ENCODE peak calls at places on chromosomes 13 and 19, in seven cellular contexts. R is testis, P is uterus, Q is left ventricle myocardium inferior, D is mesenchymal stem cell, S is thoracic aorta, C is fibroblast of lung. O is an unnamed sample.

GRCh38 chr13:30415430-30416030 is 6.8 kb upstream of the UBE2L5 start:
- DNase-seq in R (no peak), P (no peak), Q (no peak), D (no peak), S (no peak), C (peak), O (no peak)

GRCh38 chr13:52955505-52955904 is 73.1 kb upstream of the OLFM4 start:
- DNase-seq in R (no peak), P (no peak), Q (no peak), D (no peak), S (no peak), C (no peak), O (no peak)

GRCh38 chr19:34556500-34556899 is 74.9 kb downstream of the WTIP start:
- DNase-seq in R (peak), P (no peak), Q (no peak), D (no peak), S (no peak), C (no peak), O (no peak)

GRCh38 chr13:60645552-60646138 is 248.6 kb downstream of the TDRD3 start:
- DNase-seq in R (no peak), P (no peak), Q (no peak), D (no peak), S (no peak), C (no peak), O (no peak)

GRCh38 chr19:51354742-51355148 is 11.4 kb downstream of the ETFB start:
- DNase-seq in R (peak), P (no peak), Q (no peak), D (peak), S (no peak), C (peak), O (no peak)

GRCh38 chr19:43777163-43777700 is 3.5 kb downstream of the KCNN4 start:
- DNase-seq in R (no peak), P (no peak), Q (no peak), D (peak), S (no peak), C (peak), O (no peak)

GRCh38 chr19:9353011-9353410 is 9.8 kb upstream of the ZNF177 start:
- DNase-seq in R (no peak), P (no peak), Q (no peak), D (no peak), S (no peak), C (no peak), O (no peak)

GRCh38 chr13:33076451-33076992 is 60.3 kb downstream of the KL start:
- DNase-seq in R (no peak), P (no peak), Q (no peak), D (no peak), S (no peak), C (no peak), O (no peak)

GRCh38 chr19:42595550-42596172 is 937 bp upstream of the CEACAM8 start:
- DNase-seq in R (no peak), P (no peak), Q (no peak), D (no peak), S (no peak), C (no peak), O (no peak)

GRCh38 chr19:46639356-46640061 is 3.5 kb upstream of the GNG8 start:
- DNase-seq in R (peak), P (peak), Q (peak), D (peak), S (no peak), C (peak), O (no peak)

GRCh38 chr19:15623711-15624318 is 8.8 kb downstream of the CYP4F8 start:
- DNase-seq in R (peak), P (no peak), Q (no peak), D (no peak), S (no peak), C (no peak), O (no peak)

GRCh38 chr19:18898533-18899408 is 2.8 kb upstream of the CERS1 start:
- DNase-seq in R (no peak), P (no peak), Q (no peak), D (no peak), S (no peak), C (no peak), O (no peak)

GRCh38 chr19:52665529-52665928 is 27.4 kb upstream of the ZNF83 start:
- DNase-seq in R (no peak), P (no peak), Q (no peak), D (peak), S (no peak), C (peak), O (no peak)

GRCh38 chr13:43797869-43798268 is 11.1 kb upstream of the ENOX1 start:
- DNase-seq in R (no peak), P (no peak), Q (no peak), D (no peak), S (no peak), C (no peak), O (no peak)

GRCh38 chr13:101523732-101524131 is 71.3 kb downstream of the ITGBL1 start:
- DNase-seq in R (no peak), P (no peak), Q (no peak), D (peak), S (peak), C (peak), O (no peak)

GRCh38 chr19:5038631-5039271 is 69.8 kb downstream of the KDM4B start:
- DNase-seq in R (no peak), P (no peak), Q (no peak), D (peak), S (no peak), C (no peak), O (peak)

GRCh38 chr19:13849991-13850909 is 26.7 kb upstream of the NANOS3 start:
- DNase-seq in R (peak), P (peak), Q (peak), D (peak), S (no peak), C (peak), O (peak)

GRCh38 chr19:56350416-56351045 is 35.9 kb upstream of the ZSCAN5A start:
- DNase-seq in R (peak), P (peak), Q (no peak), D (peak), S (no peak), C (peak), O (peak)

GRCh38 chr19:8036438-8037099 is 16.0 kb upstream of the CCL25 start:
- DNase-seq in R (no peak), P (no peak), Q (no peak), D (no peak), S (no peak), C (no peak), O (no peak)

GRCh38 chr19:48452656-48453480 is 2.5 kb upstream of the KCNJ14 start:
- DNase-seq in R (no peak), P (no peak), Q (no peak), D (no peak), S (no peak), C (no peak), O (no peak)

GRCh38 chr13:99803141-99803540 is 168.4 kb downstream of the ZIC5 start:
- DNase-seq in R (no peak), P (no peak), Q (no peak), D (no peak), S (no peak), C (no peak), O (no peak)

GRCh38 chr13:102536695-102537485 is 59.9 kb upstream of the TPP2 start:
- DNase-seq in R (no peak), P (peak), Q (no peak), D (no peak), S (no peak), C (no peak), O (no peak)

GRCh38 chr19:54448037-54448773 is 794 bp upstream of the LENG8 start:
- DNase-seq in R (peak), P (peak), Q (peak), D (peak), S (no peak), C (peak), O (no peak)

GRCh38 chr13:23637813-23638212 is 67.6 kb downstream of the TNFRSF19 start:
- DNase-seq in R (no peak), P (no peak), Q (peak), D (no peak), S (no peak), C (no peak), O (no peak)

GRCh38 chr19:55368701-55369563 is 1.3 kb downstream of the IL11 start:
- DNase-seq in R (no peak), P (no peak), Q (no peak), D (peak), S (no peak), C (peak), O (no peak)

GRCh38 chr13:102688306-102688973 is 6.4 kb downstream of the METTL21C start:
- DNase-seq in R (no peak), P (no peak), Q (no peak), D (no peak), S (no peak), C (no peak), O (no peak)

GRCh38 chr13:102394158-102395053 is 7.4 kb downstream of the FGF14 start:
- DNase-seq in R (peak), P (peak), Q (peak), D (peak), S (peak), C (peak), O (peak)

GRCh38 chr13:23889598-23890224 is 511 bp upstream of the MIPEP start:
- DNase-seq in R (no peak), P (no peak), Q (no peak), D (no peak), S (no peak), C (peak), O (no peak)

GRCh38 chr19:11797491-11797890 is 832 bp upstream of the ZNF491 start:
- DNase-seq in R (peak), P (peak), Q (peak), D (peak), S (peak), C (peak), O (peak)

GRCh38 chr13:106507560-106508274 is 27.7 kb downstream of the EFNB2 start:
- DNase-seq in R (no peak), P (no peak), Q (no peak), D (peak), S (no peak), C (peak), O (no peak)

GRCh38 chr13:58495668-58496067 is 864.1 kb downstream of the PCDH17 start:
- DNase-seq in R (no peak), P (no peak), Q (no peak), D (peak), S (no peak), C (peak), O (no peak)

GRCh38 chr19:49684251-49684982 is 5.0 kb upstream of the ADM5 start:
- DNase-seq in R (no peak), P (no peak), Q (no peak), D (no peak), S (no peak), C (no peak), O (no peak)

GRCh38 chr13:51801631-51802099 is 2.3 kb downstream of the DHRS12 start:
- DNase-seq in R (peak), P (peak), Q (peak), D (no peak), S (peak), C (no peak), O (peak)

GRCh38 chr13:49124693-49125304 is 95.3 kb upstream of the MLNR start:
- DNase-seq in R (no peak), P (no peak), Q (no peak), D (no peak), S (no peak), C (peak), O (no peak)

GRCh38 chr13:108700421-108701170 is 71.2 kb downstream of the MYO16 start:
- DNase-seq in R (no peak), P (no peak), Q (no peak), D (peak), S (no peak), C (peak), O (no peak)

GRCh38 chr13:103188688-103189326 is 122.6 kb upstream of the SLC10A2 start:
- DNase-seq in R (no peak), P (no peak), Q (no peak), D (peak), S (no peak), C (peak), O (no peak)

GRCh38 chr13:113239357-113239756 is 29.9 kb downstream of the CUL4A start:
- DNase-seq in R (no peak), P (no peak), Q (no peak), D (no peak), S (no peak), C (no peak), O (no peak)

DNA sequence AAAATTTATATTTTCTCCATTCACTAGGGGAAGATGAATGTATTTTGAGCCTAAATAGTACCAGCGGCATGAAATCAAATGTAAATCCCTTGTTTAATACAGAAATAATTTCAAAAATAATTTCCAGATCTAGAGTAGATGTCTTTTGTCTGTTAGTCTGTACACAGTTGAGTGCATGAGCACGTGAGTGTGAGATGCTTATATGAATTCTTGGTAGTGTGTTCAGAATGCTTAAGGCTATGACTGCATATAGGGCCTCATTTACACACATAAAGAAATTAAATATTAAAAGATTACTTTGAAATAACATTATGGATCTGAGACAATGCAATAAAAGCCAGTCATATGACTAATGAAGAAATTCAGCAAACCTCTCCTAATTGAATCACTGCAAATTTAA is 4.7 kb downstream of the AMER2 start:
- DNase-seq in R (no peak), P (no peak), Q (no peak), D (no peak), S (no peak), C (no peak), O (no peak)
- H3K27ac ChIP-seq in R (no peak), P (no peak), Q (no peak), D (no peak), S (no peak), C (no peak), O (no peak)

GRCh38 chr19:40280608-40281221 is 4.4 kb downstream of the AKT2 start:
- DNase-seq in R (peak), P (no peak), Q (peak), D (no peak), S (no peak), C (no peak), O (peak)

GRCh38 chr19:40279761-40280607 is 5.2 kb downstream of the AKT2 start:
- DNase-seq in R (no peak), P (no peak), Q (no peak), D (no peak), S (no peak), C (no peak), O (no peak)

GRCh38 chr19:40282920-40283319 is 2.2 kb downstream of the AKT2 start:
- DNase-seq in R (no peak), P (no peak), Q (no peak), D (no peak), S (no peak), C (peak), O (no peak)

GRCh38 chr19:40282209-40282580 is 3.0 kb downstream of the AKT2 start:
- DNase-seq in R (no peak), P (no peak), Q (no peak), D (no peak), S (no peak), C (no peak), O (no peak)

GRCh38 chr19:40281381-40282208 is 3.5 kb downstream of the AKT2 start:
- DNase-seq in R (no peak), P (no peak), Q (no peak), D (no peak), S (no peak), C (no peak), O (no peak)
- H3K27ac ChIP-seq in R (no peak), P (no peak), Q (peak), D (no peak), S (no peak), C (no peak), O (no peak)

GRCh38 chr19:6776999-6777398 is 4.5 kb downstream of the VAV1 start:
- DNase-seq in R (no peak), P (no peak), Q (no peak), D (no peak), S (no peak), C (no peak), O (no peak)
- H3K27ac ChIP-seq in R (no peak), P (no peak), Q (no peak), D (no peak), S (no peak), C (no peak), O (no peak)

DNA sequence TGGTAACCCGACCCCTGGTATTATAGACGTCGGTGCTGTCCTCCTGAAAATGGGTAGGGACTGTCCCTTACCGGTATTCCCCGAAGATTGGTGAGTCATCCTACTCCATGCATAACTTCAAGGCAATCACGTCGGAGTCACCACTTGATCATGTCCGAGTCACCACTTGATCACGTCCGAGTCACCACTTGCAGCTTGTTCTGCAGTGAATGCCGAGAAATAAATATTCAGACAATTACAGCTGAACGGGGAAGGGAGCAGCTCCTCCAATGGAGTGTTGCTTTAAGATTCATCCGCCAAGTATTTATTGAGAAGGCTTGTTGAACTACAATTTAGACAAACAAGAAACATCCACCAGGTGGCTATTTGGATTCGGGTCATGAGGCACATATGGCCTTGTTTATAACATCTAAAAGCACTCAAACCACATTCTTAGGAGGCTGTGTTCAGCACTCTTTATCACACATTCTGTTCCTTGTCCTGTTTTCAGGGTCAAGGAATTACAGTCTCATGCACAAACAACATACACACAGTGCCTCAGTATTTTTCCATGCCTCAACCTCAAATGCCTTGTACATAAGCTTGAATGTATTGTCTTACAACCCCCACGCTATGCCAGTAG is 43.1 kb downstream of the ZNF726 start:
- DNase-seq in R (no peak), P (no peak), Q (no peak), D (peak), S (no peak), C (peak), O (no peak)
- H3K27ac ChIP-seq in R (no peak), P (peak), Q (no peak), D (no peak), S (no peak), C (no peak), O (peak)

O was measured in stomach.